ENCODE peak calls at places on chromosomes 6 and 20, in seven cellular contexts. U is IMR-90, Z is H9, J is mesendoderm, O is neuronal stem cell, K is H1, E is trophoblast cell. L is an unnamed sample.

GRCh38 chr6:106702046-106702445 is 72.7 kb downstream of the QRSL1 start:
- DNase-seq in O (no peak), K (no peak), E (no peak), J (no peak), Z (no peak), U (no peak), L (no peak)

GRCh38 chr20:35174458-35175216 is 2.8 kb downstream of the PROCR start:
- DNase-seq in U (no peak), E (peak), O (no peak), Z (peak), K (peak), J (peak), L (no peak)

GRCh38 chr6:80457044-80457933 is 350.8 kb downstream of the BCKDHB start:
- DNase-seq in J (peak), K (no peak), O (no peak), E (no peak), U (peak), Z (no peak), L (peak)

GRCh38 chr6:138103876-138104275 is 3.3 kb downstream of the PERP start:
- DNase-seq in E (no peak), K (no peak), O (no peak), U (no peak), Z (no peak), J (no peak), L (no peak)

GRCh38 chr20:58538752-58539151 is 23.6 kb upstream of the APCDD1L start:
- DNase-seq in J (no peak), Z (peak), U (peak), O (no peak), E (no peak), K (peak), L (no peak)

GRCh38 chr6:26234421-26235239 is 130.4 kb upstream of the BTN3A2 start:
- DNase-seq in U (peak), K (peak), J (peak), E (peak), O (no peak), Z (peak), L (peak)

GRCh38 chr20:944148-944547 is 28.0 kb upstream of the ANGPT4 start:
- DNase-seq in O (no peak), U (no peak), J (no peak), E (no peak), K (no peak), Z (no peak), L (no peak)

GRCh38 chr20:1490643-1491042 is 577 bp downstream of the SIRPB2 start:
- DNase-seq in O (no peak), K (no peak), U (no peak), E (no peak), J (no peak), Z (no peak), L (no peak)

GRCh38 chr6:165658395-165659058 is 4.5 kb downstream of the PDE10A start:
- DNase-seq in O (no peak), K (no peak), E (peak), J (no peak), U (no peak), Z (no peak), L (no peak)

GRCh38 chr6:53066059-53066406 is 829 bp downstream of the FBXO9 start:
- DNase-seq in O (no peak), K (no peak), J (peak), E (peak), Z (no peak), U (peak), L (peak)

GRCh38 chr20:60751826-60752225 is 500.2 kb upstream of the CDH4 start:
- DNase-seq in U (no peak), J (no peak), Z (no peak), O (no peak), K (no peak), E (no peak), L (no peak)

GRCh38 chr6:159806021-159806458 is 6.0 kb downstream of the PNLDC1 start:
- DNase-seq in O (no peak), K (no peak), Z (no peak), J (peak), U (no peak), E (no peak), L (no peak)

GRCh38 chr6:63395388-63395787 is 75.6 kb upstream of the LGSN start:
- DNase-seq in Z (no peak), E (no peak), U (no peak), O (no peak), K (no peak), J (peak), L (no peak)

GRCh38 chr6:20882014-20882413 is 347.8 kb downstream of the CDKAL1 start:
- DNase-seq in E (no peak), K (no peak), U (no peak), J (no peak), Z (peak), O (no peak), L (no peak)

GRCh38 chr6:92806254-92806653 is 613.1 kb downstream of the EPHA7 start:
- DNase-seq in U (no peak), K (no peak), O (no peak), E (no peak), J (no peak), Z (no peak), L (no peak)

GRCh38 chr6:109945091-109945490 is 33.0 kb upstream of the GPR6 start:
- DNase-seq in Z (no peak), K (no peak), O (no peak), U (no peak), J (peak), E (no peak), L (no peak)

GRCh38 chr6:103122766-103123601 is 1729.5 kb downstream of the GRIK2 start:
- DNase-seq in J (peak), E (peak), Z (peak), U (peak), O (peak), K (peak), L (peak)

GRCh38 chr6:16683524-16684194 is 77.6 kb downstream of the ATXN1 start:
- DNase-seq in U (peak), Z (no peak), E (peak), J (no peak), O (no peak), K (no peak), L (peak)

GRCh38 chr20:50308166-50308512 is 117.5 kb downstream of the CEBPB start:
- DNase-seq in J (no peak), O (no peak), Z (no peak), E (no peak), U (no peak), K (no peak), L (no peak)
- H3K18ac ChIP-seq in J (no peak), O (no peak), Z (peak), E (no peak), U (peak), K (no peak), L (peak)

GRCh38 chr6:153960741-153961140 is 78.3 kb upstream of the OPRM1 start:
- DNase-seq in Z (no peak), K (no peak), O (no peak), J (no peak), E (no peak), U (no peak), L (no peak)
- H2BK5ac ChIP-seq in Z (no peak), K (no peak), O (no peak), J (no peak), E (no peak), U (no peak), L (no peak)

DNA sequence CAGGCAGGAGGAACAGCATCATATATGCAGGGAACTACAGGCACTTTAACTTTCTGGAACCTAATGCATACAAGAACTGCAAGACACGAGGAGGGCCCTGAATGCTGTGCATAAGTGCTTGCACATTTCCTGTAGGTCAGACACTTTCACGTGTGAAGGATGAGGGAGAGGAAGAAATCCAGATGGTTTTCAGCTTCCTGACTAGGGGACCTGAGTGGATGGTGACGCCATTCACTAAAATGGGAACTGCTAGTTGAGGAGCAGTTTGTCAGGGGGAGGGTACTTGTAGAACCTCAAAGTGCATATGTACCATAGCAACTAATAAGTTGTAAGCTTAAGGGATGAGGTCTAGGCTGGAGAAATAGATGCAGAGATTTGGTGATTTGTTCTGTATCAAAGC is 4.8 kb downstream of the CCN6 start:
- DNase-seq in U (peak), Z (no peak), O (no peak), E (no peak), K (no peak), J (no peak), L (peak)
- H3K18ac ChIP-seq in U (no peak), Z (no peak), O (no peak), E (no peak), K (no peak), J (no peak), L (no peak)

GRCh38 chr6:150753404-150754184 is 111.9 kb upstream of the MTHFD1L start:
- DNase-seq in J (peak), Z (peak), U (no peak), O (peak), K (no peak), E (no peak), L (no peak)
- H2BK5ac ChIP-seq in J (no peak), Z (no peak), U (no peak), O (peak), K (no peak), E (no peak), L (no peak)

DNA sequence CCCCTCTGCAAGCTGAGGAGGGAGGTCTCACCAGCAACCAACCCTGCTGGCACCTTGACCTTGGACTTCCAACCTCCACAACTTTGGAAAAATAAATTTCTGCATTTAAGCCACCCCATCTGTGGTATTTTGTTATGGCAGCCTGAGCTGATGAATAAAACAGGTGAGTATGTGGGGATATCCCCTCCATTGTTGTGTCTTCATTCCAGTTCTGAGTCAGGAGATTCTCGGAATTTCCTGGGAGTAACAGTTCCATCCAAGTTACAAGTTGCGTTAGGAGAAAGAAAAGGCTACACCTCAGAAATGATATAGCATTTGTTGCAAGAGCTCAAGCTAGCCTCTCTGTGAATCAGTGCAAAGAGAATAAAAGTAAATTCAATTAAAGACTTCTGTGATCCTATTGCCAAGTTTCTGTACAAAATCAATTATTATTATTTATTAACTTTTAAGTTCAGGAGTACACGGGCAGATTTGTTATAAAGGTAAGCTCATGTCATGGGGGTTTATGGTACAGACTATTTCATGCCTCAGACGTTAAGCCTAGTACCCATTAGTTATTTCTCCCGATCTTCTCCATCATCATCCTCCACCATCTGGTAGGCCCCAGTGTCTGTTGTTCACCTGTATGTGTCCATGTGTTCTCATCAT is 153.0 kb downstream of the NKAIN2 start:
- DNase-seq in J (no peak), Z (no peak), O (no peak), E (no peak), K (no peak), U (no peak), L (no peak)
- H3K18ac ChIP-seq in J (no peak), Z (no peak), O (no peak), E (no peak), K (no peak), U (no peak), L (no peak)

L was measured in mesenchymal stem cell.